ENCODE peak calls at places on chromosomes 2 and 18, in five cellular contexts. J is AG08395, Y is endodermal cell, P is OCI-M1, E is H4. A is an unnamed sample.

GRCh38 chr2:36952748-36953197 is 13.6 kb downstream of the STRN start:
- DNase-seq in J (no peak), Y (no peak), P (no peak), E (no peak), A (no peak)

GRCh38 chr2:196046123-196046917 is 22.3 kb downstream of the DNAH7 start:
- DNase-seq in J (no peak), Y (no peak), P (peak; percentile 33), E (peak; percentile 48), A (no peak)

GRCh38 chr2:53941749-53942148 is 29.0 kb downstream of the PSME4 start:
- DNase-seq in J (no peak), Y (no peak), P (no peak), E (no peak), A (no peak)

GRCh38 chr2:124666976-124667375 is 641.9 kb downstream of the CNTNAP5 start:
- DNase-seq in J (no peak), Y (no peak), P (no peak), E (no peak), A (no peak)

GRCh38 chr2:42977236-42978174 is 185.1 kb upstream of the HAAO start:
- DNase-seq in J (no peak), Y (no peak), P (peak; percentile 12), E (no peak), A (no peak)

GRCh38 chr18:72871091-72871490 is 3.3 kb upstream of the NETO1 start:
- DNase-seq in J (no peak), Y (no peak), P (peak; percentile 48), E (peak; percentile 72), A (no peak)

GRCh38 chr18:79368681-79369080 is 27.0 kb upstream of the NFATC1 start:
- DNase-seq in J (no peak), Y (no peak), P (no peak), E (no peak), A (no peak)

GRCh38 chr2:221461911-221462310 is 110.2 kb downstream of the EPHA4 start:
- DNase-seq in J (no peak), Y (no peak), P (no peak), E (no peak), A (no peak)

GRCh38 chr2:171180229-171180937 is 19.7 kb upstream of the TLK1 start:
- DNase-seq in J (no peak), Y (no peak), P (peak; percentile 37), E (no peak), A (no peak)

GRCh38 chr2:118240276-118240675 is 152.0 kb downstream of the INSIG2 start:
- DNase-seq in J (no peak), Y (no peak), P (no peak), E (no peak), A (no peak)

GRCh38 chr18:60130289-60130688 is 230.5 kb downstream of the PMAIP1 start:
- DNase-seq in J (no peak), Y (no peak), P (peak; percentile 37), E (no peak), A (no peak)

GRCh38 chr18:76398295-76398694 is 96.7 kb downstream of the ZNF516 start:
- DNase-seq in J (no peak), Y (no peak), P (no peak), E (no peak), A (no peak)

GRCh38 chr18:67142604-67143003 is 373.9 kb downstream of the DSEL start:
- DNase-seq in J (no peak), Y (no peak), P (no peak), E (no peak), A (no peak)

GRCh38 chr2:39805936-39806608 is 27.0 kb upstream of the THUMPD2 start:
- DNase-seq in J (no peak), Y (no peak), P (no peak), E (no peak), A (peak; percentile 76)

GRCh38 chr2:39124770-39125075 is 3.9 kb upstream of the SOS1 start:
- DNase-seq in J (no peak), Y (no peak), P (no peak), E (no peak), A (no peak)

GRCh38 chr2:98936917-98937351 is 909 bp upstream of the CRACDL start:
- DNase-seq in J (no peak), Y (peak; percentile 83), P (no peak), E (no peak), A (no peak)

GRCh38 chr2:39511219-39511785 is 74.2 kb upstream of the MAP4K3 start:
- DNase-seq in J (no peak), Y (no peak), P (no peak), E (no peak), A (peak; percentile 51)

GRCh38 chr18:45651269-45651668 is 36.0 kb downstream of the SLC14A2 start:
- DNase-seq in J (no peak), Y (peak; percentile 18), P (no peak), E (no peak), A (no peak)

GRCh38 chr2:9002313-9002636 is 1.2 kb downstream of the MBOAT2 start:
- DNase-seq in J (no peak), Y (no peak), P (no peak), E (no peak), A (peak; percentile 22)

GRCh38 chr2:238236571-238236970 is 3.3 kb downstream of the HES6 start:
- DNase-seq in J (no peak), Y (no peak), P (no peak), E (no peak), A (no peak)

GRCh38 chr18:48920408-48921038 is 30.2 kb downstream of the SMAD7 start:
- DNase-seq in J (no peak), Y (peak; percentile 43), P (no peak), E (no peak), A (peak; percentile 62)

GRCh38 chr2:38160517-38160916 is 84.6 kb upstream of the CYP1B1 start:
- DNase-seq in J (no peak), Y (no peak), P (no peak), E (no peak), A (no peak)

GRCh38 chr2:25023333-25023732 is 18.5 kb upstream of the EFR3B start:
- DNase-seq in J (no peak), Y (no peak), P (no peak), E (no peak), A (no peak)

GRCh38 chr2:187008111-187008510 is 159.1 kb upstream of the ZSWIM2 start:
- DNase-seq in J (peak; percentile 3), Y (no peak), P (no peak), E (no peak), A (no peak)

GRCh38 chr2:26786207-26787023 is 559 bp downstream of the CENPA start:
- DNase-seq in J (peak; percentile 15), Y (peak; percentile 73), P (peak; percentile 70), E (no peak), A (no peak)

GRCh38 chr2:235220331-235220730 is 268.5 kb downstream of the SH3BP4 start:
- DNase-seq in J (no peak), Y (no peak), P (no peak), E (no peak), A (no peak)

GRCh38 chr2:227370791-227371312 is 8.3 kb downstream of the TM4SF20 start:
- DNase-seq in J (no peak), Y (no peak), P (no peak), E (no peak), A (no peak)

GRCh38 chr2:115910270-115910669 is 1467.8 kb downstream of the DPP10 start:
- DNase-seq in J (no peak), Y (peak; percentile 53), P (peak; percentile 5), E (peak; percentile 35), A (no peak)

GRCh38 chr2:172704072-172704936 is 31.3 kb upstream of the RAPGEF4 start:
- DNase-seq in J (peak; percentile 35), Y (peak; percentile 51), P (peak; percentile 64), E (peak; percentile 30), A (peak; percentile 49)

GRCh38 chr2:162242586-162243304 is 500 bp downstream of the FAP start:
- DNase-seq in J (peak; percentile 22), Y (no peak), P (no peak), E (no peak), A (no peak)

GRCh38 chr2:177193240-177193639 is 19.4 kb upstream of the HNRNPA3 start:
- DNase-seq in J (no peak), Y (no peak), P (peak; percentile 23), E (no peak), A (no peak)

GRCh38 chr18:59393381-59393780 is 34.3 kb upstream of the LMAN1 start:
- DNase-seq in J (no peak), Y (no peak), P (no peak), E (no peak), A (no peak)